ENCODE peak calls at places on chromosomes 7 and 10, in seven cellular contexts. U, G, M, K, E, N and X are unnamed samples.

GRCh38 chr7:113486548-113486947 is 368.2 kb upstream of the SMIM30 start:
- DNase-seq in U (no peak), G (no peak), M (no peak), K (no peak), E (no peak), N (no peak), X (no peak)

GRCh38 chr7:90312745-90313144 is 8.4 kb downstream of the FAM237B start:
- DNase-seq in U (peak; percentile 21), G (peak; percentile 3), M (no peak), K (no peak), E (no peak), N (no peak), X (no peak)

GRCh38 chr7:142436601-142437000 is 178.7 kb upstream of the PRSS58 start:
- DNase-seq in U (no peak), G (peak; percentile 26), M (no peak), K (no peak), E (no peak), N (no peak), X (no peak)

GRCh38 chr10:73591578-73591902 is 398 bp upstream of the USP54 start:
- DNase-seq in U (peak; percentile 66), G (no peak), M (no peak), K (no peak), E (no peak), N (no peak), X (no peak)

GRCh38 chr7:84238611-84239010 is 44.0 kb upstream of the SEMA3A start:
- DNase-seq in U (no peak), G (no peak), M (no peak), K (no peak), E (no peak), N (no peak), X (no peak)

GRCh38 chr7:105006367-105007139 is 7.5 kb upstream of the KMT2E start:
- DNase-seq in U (no peak), G (peak; percentile 34), M (peak; percentile 42), K (no peak), E (no peak), N (peak; percentile 56), X (no peak)

GRCh38 chr10:132547421-132547861 is 9.9 kb downstream of the INPP5A start:
- DNase-seq in U (no peak), G (no peak), M (no peak), K (no peak), E (no peak), N (no peak), X (no peak)

GRCh38 chr10:92702301-92702916 is 12.7 kb downstream of the HHEX start:
- DNase-seq in U (no peak), G (no peak), M (no peak), K (no peak), E (no peak), N (no peak), X (no peak)

GRCh38 chr10:76401006-76401405 is 969.6 kb downstream of the LRMDA start:
- DNase-seq in U (no peak), G (peak; percentile 36), M (no peak), K (no peak), E (no peak), N (no peak), X (no peak)

GRCh38 chr7:157423348-157423747 is 86.5 kb downstream of the DNAJB6 start:
- DNase-seq in U (no peak), G (peak; percentile 20), M (no peak), K (no peak), E (peak; percentile 56), N (no peak), X (no peak)

GRCh38 chr7:151313857-151314256 is 27.8 kb upstream of the NUB1 start:
- DNase-seq in U (no peak), G (peak; percentile 41), M (no peak), K (no peak), E (peak; percentile 23), N (no peak), X (no peak)

GRCh38 chr10:36494386-36494785 is 631.0 kb upstream of the ANKRD30A start:
- DNase-seq in U (no peak), G (peak; percentile 86), M (no peak), K (no peak), E (peak; percentile 45), N (no peak), X (no peak)

GRCh38 chr7:95798401-95798930 is 26.1 kb downstream of the DYNC1I1 start:
- DNase-seq in U (peak; percentile 13), G (peak; percentile 5), M (no peak), K (no peak), E (peak; percentile 2), N (no peak), X (no peak)

GRCh38 chr7:130996841-130997231 is 262.8 kb upstream of the KLF14 start:
- DNase-seq in U (no peak), G (peak; percentile 63), M (peak; percentile 85), K (no peak), E (peak; percentile 34), N (peak; percentile 77), X (peak; percentile 56)

GRCh38 chr7:108066486-108066885 is 63.5 kb upstream of the LAMB1 start:
- DNase-seq in U (no peak), G (no peak), M (no peak), K (no peak), E (no peak), N (no peak), X (no peak)

GRCh38 chr7:128914566-128915151 is 4.2 kb upstream of the KCP start:
- DNase-seq in U (no peak), G (no peak), M (no peak), K (no peak), E (no peak), N (no peak), X (no peak)

GRCh38 chr7:69684955-69685631 is 86.8 kb downstream of the AUTS2 start:
- DNase-seq in U (no peak), G (no peak), M (no peak), K (peak; percentile 13), E (no peak), N (no peak), X (no peak)

GRCh38 chr7:33210958-33211357 is 81.6 kb downstream of the BBS9 start:
- DNase-seq in U (no peak), G (no peak), M (no peak), K (no peak), E (no peak), N (no peak), X (no peak)

GRCh38 chr10:71378341-71379117 is 18.2 kb upstream of the CDH23 start:
- DNase-seq in U (no peak), G (no peak), M (no peak), K (no peak), E (no peak), N (no peak), X (no peak)

DNA sequence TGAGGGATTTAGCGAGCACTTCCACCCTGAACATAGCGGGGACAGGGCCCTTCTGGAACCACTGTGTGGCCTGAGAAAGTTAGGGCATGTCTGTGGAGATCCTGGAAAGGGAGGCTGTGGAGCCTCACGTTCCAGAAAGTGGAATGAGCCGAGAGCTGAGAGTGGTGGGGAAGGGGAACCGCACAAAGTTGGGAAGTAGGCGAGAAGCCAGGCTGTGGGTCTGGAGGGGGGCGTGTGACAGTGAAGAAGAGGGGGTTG is 10.4 kb upstream of the PAX2 start:
- DNase-seq in U (no peak), G (no peak), M (no peak), K (no peak), E (no peak), N (no peak), X (no peak)
- H3K27me3 ChIP-seq in U (peaks cover 100% of the 10 kb centered on the region), G (peaks cover 91% of the 10 kb centered on the region), M (peaks cover 36% of the 10 kb centered on the region), K (no peaks in the 10 kb centered on the region), E (peaks cover 95% of the 10 kb centered on the region), N (peaks cover 62% of the 10 kb centered on the region), X (peaks cover 97% of the 10 kb centered on the region)

DNA sequence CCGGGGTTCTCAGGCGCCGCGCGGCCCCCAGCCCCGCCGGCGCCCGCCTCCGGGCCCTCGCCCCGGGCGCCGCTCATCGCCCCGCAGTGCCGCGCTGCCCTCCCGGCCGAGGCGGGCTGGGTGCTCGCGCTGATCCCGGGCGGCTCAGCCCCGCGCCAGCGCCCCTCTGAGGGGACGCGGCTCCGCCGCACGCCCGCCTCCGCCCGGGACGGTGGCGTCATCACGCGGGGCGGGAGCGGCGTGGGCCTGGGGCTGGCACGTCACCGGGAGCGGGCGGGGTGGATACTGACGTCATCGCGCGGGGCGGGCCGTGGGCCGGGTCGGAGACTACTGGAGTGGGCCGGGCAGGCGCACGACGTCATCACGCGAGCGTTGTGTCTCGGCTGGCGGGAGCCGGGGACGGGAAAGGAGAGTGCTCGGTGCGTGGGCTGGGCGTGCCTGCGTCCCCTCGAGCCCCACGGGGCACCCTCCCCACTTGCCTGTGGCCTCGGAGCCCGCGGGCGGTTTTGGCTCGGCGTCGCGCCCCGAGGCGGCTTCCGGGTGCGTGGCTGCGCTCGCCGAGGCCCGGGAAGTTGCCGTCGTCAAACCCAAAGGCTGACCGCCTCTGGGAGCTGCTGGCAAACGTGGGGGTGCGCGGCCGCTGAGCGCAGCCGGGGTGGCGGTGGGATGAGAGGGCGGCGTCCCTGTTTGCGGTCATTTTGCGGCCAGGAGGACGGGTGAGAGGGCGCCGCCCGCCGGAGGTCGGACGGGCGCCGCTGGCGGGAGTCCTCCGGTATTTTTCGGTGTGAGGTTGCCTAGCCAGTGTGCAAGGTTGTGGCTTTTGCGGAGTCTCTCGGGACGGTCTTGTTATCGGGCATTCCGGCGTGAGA is at the start of gene ESYT2:
- DNase-seq in U (peak; percentile 89), G (peak; percentile 97), M (peak; percentile 98), K (peak; percentile 99), E (peak; percentile 95), N (peak; percentile 98), X (peak; percentile 99)
- TF ChIP-seq CTCF in U (peak; percentile 34), G (no peak), M (no peak), K (peak; percentile 23), E (peak; percentile 9), N (peak; percentile 5), X (no peak)

GRCh38 chr10:61789031-61789430 is 112.5 kb upstream of the ARID5B start:
- DNase-seq in U (no peak), G (no peak), M (no peak), K (no peak), E (no peak), N (no peak), X (no peak)

GRCh38 chr10:61792097-61792496 is 109.4 kb upstream of the ARID5B start:
- DNase-seq in U (no peak), G (no peak), M (no peak), K (no peak), E (no peak), N (no peak), X (no peak)

GRCh38 chr10:61793760-61794713 is 107.5 kb upstream of the ARID5B start:
- DNase-seq in U (no peak), G (peak; percentile 80), M (no peak), K (no peak), E (peak; percentile 28), N (no peak), X (no peak)

GRCh38 chr10:61792921-61793320 is 108.6 kb upstream of the ARID5B start:
- DNase-seq in U (no peak), G (no peak), M (no peak), K (no peak), E (no peak), N (no peak), X (no peak)

GRCh38 chr10:61791216-61791615 is 110.3 kb upstream of the ARID5B start:
- DNase-seq in U (no peak), G (peak; percentile 75), M (no peak), K (no peak), E (peak; percentile 24), N (no peak), X (no peak)
- H3K27ac ChIP-seq in U (no peak overlapping the region), G (no peak overlapping the region), M (no peak overlapping the region), K (no peak overlapping the region), E (no peak overlapping the region), N (no peak overlapping the region), X (no peak overlapping the region)

DNA sequence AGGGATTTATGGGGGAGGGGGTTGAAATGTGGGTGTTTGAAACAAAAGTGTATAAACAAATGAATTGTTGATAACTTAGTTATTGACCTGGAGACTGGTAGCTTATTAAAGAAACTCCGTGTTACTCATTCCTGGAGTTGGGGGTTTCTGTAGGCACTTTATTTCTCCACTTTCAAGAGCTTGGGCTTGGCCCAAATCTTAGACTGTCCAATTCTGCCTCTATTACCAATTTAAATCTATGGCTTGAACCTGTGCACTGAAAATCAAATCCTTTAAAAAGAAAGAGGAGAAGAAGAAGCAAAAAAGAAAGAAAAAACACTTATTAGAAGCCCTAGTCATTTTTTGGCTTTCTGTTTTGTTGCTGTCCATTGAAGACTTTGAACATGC is 2.7 kb downstream of the HOXA2 start:
- DNase-seq in U (no peak), G (peak; percentile 36), M (no peak), K (no peak), E (no peak), N (no peak), X (no peak)
- H3K27me3 ChIP-seq in U (peaks cover 100% of the 10 kb centered on the region), G (no peaks in the 10 kb centered on the region), M (peaks cover 76% of the 10 kb centered on the region), K (no peaks in the 10 kb centered on the region), E (peaks cover 97% of the 10 kb centered on the region), N (no peaks in the 10 kb centered on the region), X (peaks cover 51% of the 10 kb centered on the region)